ENCODE peak calls at places on chromosomes 12 and 14, in five cellular contexts. L, G, X, R and F are unnamed samples.

GRCh38 chr14:75427482-75428229 is at the start of gene JDP2:
- DNase-seq in L (peak; percentile 80), G (no peak), X (peak; percentile 52), R (no peak), F (peak; percentile 87)

GRCh38 chr14:64232095-64232830 is 61.9 kb downstream of the ESR2 start:
- DNase-seq in L (peak; percentile 98), G (no peak), X (no peak), R (peak; percentile 97), F (peak; percentile 86)

GRCh38 chr12:126588586-126589249 is 1523.5 kb downstream of the AACS start:
- DNase-seq in L (no peak), G (no peak), X (no peak), R (no peak), F (no peak)

GRCh38 chr12:91746976-91747375 is 398.7 kb downstream of the BTG1 start:
- DNase-seq in L (no peak), G (no peak), X (no peak), R (no peak), F (no peak)

GRCh38 chr14:58637391-58638230 is at the start of gene DACT1:
- DNase-seq in L (peak; percentile 86), G (no peak), X (peak; percentile 41), R (no peak), F (peak; percentile 69)

GRCh38 chr12:5946388-5946787 is 1.3 kb upstream of the ANO2 start:
- DNase-seq in L (no peak), G (no peak), X (no peak), R (no peak), F (no peak)

GRCh38 chr12:44589697-44590096 is 286.4 kb downstream of the NELL2 start:
- DNase-seq in L (no peak), G (no peak), X (no peak), R (no peak), F (no peak)

GRCh38 chr12:67237231-67237630 is 31.9 kb upstream of the CAND1 start:
- DNase-seq in L (no peak), G (no peak), X (no peak), R (no peak), F (no peak)

GRCh38 chr14:97796511-97796910 is 999.3 kb downstream of the VRK1 start:
- DNase-seq in L (no peak), G (no peak), X (no peak), R (no peak), F (no peak)

GRCh38 chr12:106044773-106045172 is 94.0 kb downstream of the NUAK1 start:
- DNase-seq in L (peak; percentile 4), G (no peak), X (no peak), R (no peak), F (no peak)

GRCh38 chr12:52442600-52443061 is 8.5 kb upstream of the KRT75 start:
- DNase-seq in L (peak; percentile 59), G (no peak), X (no peak), R (no peak), F (no peak)

GRCh38 chr12:58202933-58203713 is 261.8 kb downstream of the ATP23 start:
- DNase-seq in L (no peak), G (no peak), X (no peak), R (peak; percentile 56), F (no peak)

GRCh38 chr12:124939428-124940142 is 25.1 kb upstream of the UBC start:
- DNase-seq in L (peak; percentile 98), G (no peak), X (peak; percentile 87), R (peak; percentile 61), F (peak; percentile 80)

GRCh38 chr12:105084251-105085250 is at the start of gene ALDH1L2:
- DNase-seq in L (peak; percentile 93), G (peak; percentile 3), X (peak; percentile 31), R (no peak), F (peak; percentile 82)

GRCh38 chr14:64060648-64061096 is 207.9 kb downstream of the SYNE2 start:
- DNase-seq in L (no peak), G (no peak), X (no peak), R (no peak), F (peak; percentile 17)

GRCh38 chr14:52069617-52070431 is 965 bp upstream of the NID2 start:
- DNase-seq in L (peak; percentile 69), G (no peak), X (no peak), R (no peak), F (no peak)

GRCh38 chr12:34598851-34599529 is 576.7 kb downstream of the ALG10 start:
- DNase-seq in L (no peak), G (no peak), X (no peak), R (no peak), F (no peak)

GRCh38 chr14:64612021-64612380 is 62.2 kb downstream of the PPP1R36 start:
- DNase-seq in L (no peak), G (no peak), X (no peak), R (no peak), F (peak; percentile 82)

GRCh38 chr12:108839890-108840230 is 17.5 kb downstream of the SSH1 start:
- DNase-seq in L (no peak), G (no peak), X (no peak), R (no peak), F (no peak)

GRCh38 chr14:34270361-34270760 is 191.7 kb downstream of the SPTSSA start:
- DNase-seq in L (no peak), G (no peak), X (no peak), R (no peak), F (no peak)

GRCh38 chr12:23757541-23757962 is 191.9 kb downstream of the SOX5 start:
- DNase-seq in L (no peak), G (no peak), X (no peak), R (no peak), F (no peak)

GRCh38 chr14:51860164-51860835 is at the start of gene GNG2:
- DNase-seq in L (peak; percentile 78), G (peak; percentile 69), X (peak; percentile 76), R (no peak), F (peak; percentile 46)

GRCh38 chr12:12582895-12583303 is 20.2 kb upstream of the DUSP16 start:
- DNase-seq in L (peak; percentile 7), G (no peak), X (no peak), R (no peak), F (no peak)

GRCh38 chr12:50505945-50506344 is 1.2 kb downstream of the DIP2B start:
- DNase-seq in L (peak; percentile 25), G (no peak), X (no peak), R (no peak), F (no peak)

GRCh38 chr12:50174971-50175715 is 8.0 kb upstream of the CERS5 start:
- DNase-seq in L (peak; percentile 89), G (no peak), X (no peak), R (peak; percentile 59), F (peak; percentile 32)

GRCh38 chr12:106188249-106188648 is 49.5 kb upstream of the NUAK1 start:
- DNase-seq in L (no peak), G (no peak), X (no peak), R (no peak), F (no peak)

GRCh38 chr12:67002711-67003110 is 266.4 kb upstream of the CAND1 start:
- DNase-seq in L (no peak), G (no peak), X (no peak), R (no peak), F (no peak)

GRCh38 chr12:14384783-14385638 is 19.5 kb downstream of the ATF7IP start:
- DNase-seq in L (peak; percentile 97), G (no peak), X (peak; percentile 33), R (peak; percentile 68), F (peak; percentile 41)

GRCh38 chr12:111448266-111448830 is 42.6 kb downstream of the SH2B3 start:
- DNase-seq in L (no peak), G (no peak), X (no peak), R (no peak), F (no peak)

GRCh38 chr14:21055473-21056117 is 2.0 kb upstream of the RNASE8 start:
- DNase-seq in L (no peak), G (no peak), X (no peak), R (no peak), F (no peak)

GRCh38 chr14:103679351-103679750 is 35.9 kb downstream of the XRCC3 start:
- DNase-seq in L (peak; percentile 31), G (no peak), X (peak; percentile 45), R (no peak), F (no peak)

GRCh38 chr12:124673881-124674617 is 106.6 kb upstream of the NCOR2 start:
- DNase-seq in L (no peak), G (no peak), X (no peak), R (no peak), F (no peak)